ENCODE peak calls at places on chromosomes 13 and 19, in ten cellular contexts. N is A549, L is uterus, O is psoas muscle, X is GM06990, S is brain microvascular endothelial cell, K is Peyer's patch, A is ovary, F is cardiac fibroblast, U is cardiac muscle cell. E is an unnamed sample.

GRCh38 chr13:24212674-24213073 is 52.2 kb downstream of the SPATA13 start:
- DNase-seq in F (no peak), N (no peak), L (no peak), U (no peak), X (no peak), O (no peak), K (no peak), A (no peak), S (no peak), E (no peak)

GRCh38 chr13:97328222-97328790 is 105.7 kb upstream of the RAP2A start:
- DNase-seq in O (peak; percentile 54), A (peak; percentile 58), N (no peak), K (no peak), X (no peak), U (peak; percentile 69), F (peak; percentile 69), L (no peak), S (peak; percentile 27), E (peak; percentile 40)

GRCh38 chr19:17052439-17052838 is 22.8 kb downstream of the HAUS8 start:
- DNase-seq in L (peak; percentile 34), F (peak; percentile 72), O (no peak), N (no peak), K (no peak), U (peak; percentile 60), X (no peak), A (no peak), S (peak; percentile 46), E (peak; percentile 69)

GRCh38 chr19:43438291-43439162 is 23.8 kb downstream of the TEX101 start:
- DNase-seq in A (no peak), F (peak; percentile 64), U (no peak), O (no peak), X (no peak), N (peak; percentile 36), L (peak; percentile 45), S (no peak), K (peak; percentile 51), E (peak; percentile 38)

GRCh38 chr19:51137812-51138425 is 4.2 kb upstream of the SIGLEC7 start:
- DNase-seq in X (no peak), L (no peak), N (no peak), A (no peak), U (no peak), O (no peak), S (no peak), K (no peak), F (no peak), E (no peak)

GRCh38 chr13:102400619-102401125 is 1.2 kb downstream of the FGF14 start:
- DNase-seq in K (no peak), F (no peak), N (no peak), L (peak; percentile 17), O (peak; percentile 56), S (no peak), X (peak; percentile 9), U (no peak), A (no peak), E (peak; percentile 50)

GRCh38 chr13:33204130-33204927 is 81.2 kb downstream of the STARD13 start:
- DNase-seq in A (peak; percentile 61), U (no peak), K (no peak), F (peak; percentile 94), N (no peak), O (peak; percentile 68), S (peak; percentile 83), X (peak; percentile 41), L (peak; percentile 90), E (no peak)

GRCh38 chr13:36999054-36999927 is at the start of gene ALG5:
- DNase-seq in L (peak; percentile 86), U (peak; percentile 94), N (peak; percentile 42), S (peak; percentile 70), K (peak; percentile 95), A (peak; percentile 95), O (peak; percentile 96), F (peak; percentile 85), X (peak; percentile 93), E (peak; percentile 95)

GRCh38 chr13:99339736-99340392 is 32.7 kb upstream of the GPR183 start:
- DNase-seq in O (peak; percentile 39), A (no peak), U (no peak), N (no peak), S (no peak), L (no peak), F (peak; percentile 64), K (no peak), X (no peak), E (peak; percentile 30)

GRCh38 chr13:20080377-20081164 is 80.3 kb downstream of the GJA3 start:
- DNase-seq in N (no peak), U (no peak), K (no peak), A (no peak), X (no peak), O (no peak), F (no peak), S (no peak), L (no peak), E (no peak)

GRCh38 chr19:33640773-33641172 is 19.0 kb downstream of the CHST8 start:
- DNase-seq in L (no peak), X (no peak), S (no peak), U (no peak), K (no peak), A (no peak), F (no peak), O (no peak), N (no peak), E (no peak)

GRCh38 chr13:111114362-111115050 is 604 bp upstream of the ARHGEF7 start:
- DNase-seq in S (peak; percentile 31), O (peak; percentile 80), N (no peak), U (peak; percentile 54), A (peak; percentile 56), K (no peak), L (peak; percentile 55), X (peak; percentile 27), F (peak; percentile 48), E (peak; percentile 75)

GRCh38 chr19:6679139-6679538 is 9.2 kb upstream of the TNFSF14 start:
- DNase-seq in N (no peak), A (no peak), U (no peak), F (no peak), L (no peak), S (no peak), K (no peak), O (no peak), X (no peak), E (no peak)

GRCh38 chr13:36313047-36313969 is 15.7 kb upstream of the CCDC169 start:
- DNase-seq in U (no peak), S (no peak), L (no peak), F (peak; percentile 26), O (no peak), X (no peak), K (no peak), A (no peak), N (no peak), E (no peak)

GRCh38 chr19:46621191-46622117 is 3.4 kb downstream of the PTGIR start:
- DNase-seq in A (no peak), K (no peak), N (no peak), O (peak; percentile 35), X (no peak), U (no peak), S (no peak), L (no peak), F (no peak), E (no peak)
- TF ChIP-seq CTCF in A (no peak), K (no peak), N (no peak), O (no peak), X (no peak), U (peak; percentile 15), S (peak; percentile 33), L (no peak), F (no peak), E (no peak)

GRCh38 chr19:2337329-2337707 is 8.8 kb downstream of the SPPL2B start:
- DNase-seq in N (no peak), S (peak; percentile 24), U (peak; percentile 45), K (no peak), A (peak; percentile 86), O (peak; percentile 73), X (no peak), L (peak; percentile 41), F (peak; percentile 37), E (peak; percentile 86)
- TF ChIP-seq CTCF in N (no peak), S (peak; percentile 62), U (peak; percentile 22), K (no peak), A (peak; percentile 38), O (peak; percentile 27), X (no peak), L (no peak), F (peak; percentile 8), E (peak; percentile 67)

GRCh38 chr19:11450570-11451326 is 15.3 kb downstream of the PRKCSH start:
- DNase-seq in N (no peak), K (no peak), U (no peak), A (no peak), S (no peak), O (no peak), F (no peak), X (no peak), L (no peak), E (no peak)

GRCh38 chr19:11453468-11454341 is 18.3 kb downstream of the PRKCSH start:
- DNase-seq in F (no peak), L (no peak), S (no peak), U (no peak), O (no peak), X (no peak), A (no peak), N (no peak), K (no peak), E (peak; percentile 54)

GRCh38 chr19:11452814-11453335 is 17.4 kb downstream of the PRKCSH start:
- DNase-seq in N (no peak), F (no peak), O (no peak), S (no peak), A (no peak), U (no peak), L (no peak), K (no peak), X (no peak), E (no peak)

GRCh38 chr19:11451327-11451941 is 16.0 kb downstream of the PRKCSH start:
- DNase-seq in U (no peak), A (no peak), O (no peak), S (no peak), X (no peak), N (no peak), F (no peak), K (no peak), L (no peak), E (no peak)

GRCh38 chr19:11451942-11452813 is 16.7 kb downstream of the PRKCSH start:
- DNase-seq in S (no peak), F (no peak), L (no peak), U (no peak), K (no peak), A (no peak), N (no peak), X (no peak), O (no peak), E (peak; percentile 55)
- TF ChIP-seq CTCF in S (peak; percentile 55), F (no peak), L (no peak), U (peak; percentile 25), K (no peak), A (no peak), N (no peak), X (peak; percentile 78), O (no peak), E (no peak)

DNA sequence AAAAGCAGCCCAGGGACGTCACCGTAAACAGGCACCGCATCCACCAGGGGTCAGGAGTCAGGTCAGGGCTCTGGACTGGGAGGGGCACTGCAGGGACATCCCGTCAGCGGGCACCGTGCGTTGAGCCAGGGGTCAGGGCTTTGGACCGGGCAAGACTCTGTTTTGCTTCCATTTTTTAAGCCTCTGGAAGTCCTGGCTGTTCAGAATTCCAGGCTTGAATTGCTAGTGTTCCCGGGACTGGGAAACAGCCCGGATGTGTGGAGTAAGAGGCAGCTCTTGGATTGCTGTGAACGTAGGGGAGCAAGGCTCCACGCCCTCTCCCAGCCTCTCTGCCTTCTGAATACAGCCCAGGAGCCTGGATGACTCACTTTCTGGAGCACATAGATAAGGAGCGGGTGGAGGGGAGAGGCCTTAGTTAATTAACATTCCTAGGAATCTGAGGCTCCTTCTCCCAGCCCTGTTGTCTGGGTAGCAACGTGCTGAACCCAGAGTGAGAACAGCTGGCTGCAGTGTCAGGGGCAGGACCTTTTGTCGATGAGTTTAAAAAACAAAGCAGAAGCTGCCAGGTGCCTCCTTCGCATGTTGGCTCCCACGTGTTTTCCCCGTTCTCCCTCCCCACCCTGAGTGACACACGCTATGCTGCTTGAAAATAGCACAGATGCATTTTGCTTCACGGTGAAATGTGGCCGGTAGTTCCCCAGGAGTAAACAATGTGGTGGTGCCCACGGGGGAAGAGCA is 21.9 kb downstream of the ATP11A start:
- DNase-seq in A (peak; percentile 94), K (peak; percentile 81), F (peak; percentile 86), S (peak; percentile 88), X (no peak), O (peak; percentile 87), U (peak; percentile 87), L (peak; percentile 98), N (peak; percentile 87), E (peak; percentile 60)
- TF ChIP-seq CTCF in A (no peak), K (peak; percentile 15), F (no peak), S (peak; percentile 19), X (peak; percentile 10), O (peak; percentile 18), U (peak; percentile 25), L (no peak), N (peak; percentile 19), E (peak; percentile 53)

E was measured in glutamatergic neuron.